ENCODE peak calls at places on chromosomes 2 and 18, in four cellular contexts. B is breast epithelium, Q is right cardiac atrium, U is cardiac muscle cell. G is an unnamed sample.
A peak's percentile ranks its signal among the peaks of the same experiment; 100 is the strongest.

GRCh38 chr2:206105038-206105437 is 19.1 kb upstream of the INO80D start:
- DNase-seq in Q (no peak), B (no peak), U (no peak), G (no peak)

GRCh38 chr2:112705576-112705975 is 15.2 kb upstream of the NT5DC4 start:
- DNase-seq in U (peak; percentile 34), B (peak; percentile 6), Q (no peak), G (no peak)

GRCh38 chr2:62577994-62578836 is 72.2 kb upstream of the TMEM17 start:
- DNase-seq in Q (no peak), U (peak; percentile 61), B (peak; percentile 23), G (no peak)

GRCh38 chr2:235521844-235522243 is 28.0 kb downstream of the AGAP1 start:
- DNase-seq in Q (no peak), U (peak; percentile 59), B (no peak), G (no peak)

GRCh38 chr2:43255249-43255960 is 29.0 kb upstream of the ZFP36L2 start:
- DNase-seq in B (no peak), U (no peak), Q (no peak), G (no peak)

GRCh38 chr18:75638223-75638596 is 210.7 kb upstream of the SMIM21 start:
- DNase-seq in Q (no peak), U (peak; percentile 78), B (no peak), G (no peak)

GRCh38 chr2:28736034-28736433 is 15.6 kb upstream of the PPP1CB start:
- DNase-seq in U (peak; percentile 49), B (peak; percentile 90), Q (peak; percentile 84), G (no peak)

GRCh38 chr2:172299741-172300140 is 127.6 kb upstream of the ITGA6 start:
- DNase-seq in U (peak; percentile 74), Q (peak; percentile 42), B (peak; percentile 75), G (no peak)

GRCh38 chr2:8857709-8858108 is 20.3 kb upstream of the KIDINS220 start:
- DNase-seq in U (no peak), B (no peak), Q (no peak), G (no peak)

GRCh38 chr2:227862227-227862740 is 9.1 kb upstream of the DAW1 start:
- DNase-seq in U (peak; percentile 87), B (no peak), Q (no peak), G (peak; percentile 32)

GRCh38 chr2:173412628-173413027 is 58.0 kb downstream of the CDCA7 start:
- DNase-seq in Q (no peak), B (no peak), U (peak; percentile 16), G (no peak)

GRCh38 chr2:109175350-109175678 is 46.3 kb downstream of the SH3RF3 start:
- DNase-seq in U (no peak), B (no peak), Q (no peak), G (no peak)

GRCh38 chr2:109176928-109177327 is 47.9 kb downstream of the SH3RF3 start:
- DNase-seq in B (no peak), Q (no peak), U (no peak), G (no peak)

GRCh38 chr2:109174214-109174613 is 45.2 kb downstream of the SH3RF3 start:
- DNase-seq in B (no peak), Q (no peak), U (no peak), G (no peak)

GRCh38 chr2:109174626-109175349 is 45.8 kb downstream of the SH3RF3 start:
- DNase-seq in B (no peak), U (no peak), Q (no peak), G (no peak)

GRCh38 chr2:109176489-109176888 is 47.5 kb downstream of the SH3RF3 start:
- DNase-seq in Q (no peak), U (no peak), B (no peak), G (no peak)
- H3K9me3 ChIP-seq in Q (no peaks in the 10 kb centered on the region), U (no peaks in the 10 kb centered on the region), B (no peaks in the 10 kb centered on the region), G (peaks cover 5% of the 10 kb centered on the region)

DNA sequence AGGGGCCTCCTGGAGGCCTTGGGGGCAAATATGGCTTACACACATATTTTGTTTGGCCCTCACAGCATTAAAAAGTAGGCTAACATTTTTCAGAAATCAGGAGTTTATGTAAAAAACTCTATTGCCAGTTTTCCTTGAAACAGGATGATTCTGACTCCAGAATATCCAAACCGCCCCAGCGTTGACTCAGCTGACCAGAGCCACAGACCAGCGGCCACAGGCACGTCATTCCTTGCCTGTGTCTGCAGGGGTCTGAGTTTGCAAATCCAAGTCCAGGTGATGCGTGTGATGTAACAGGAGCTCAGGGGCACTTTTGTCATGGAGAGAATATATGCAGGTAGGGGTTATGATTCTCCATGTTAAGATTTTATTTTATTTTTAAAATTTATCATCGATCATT is 79.4 kb upstream of the ALKAL2 start:
- DNase-seq in Q (no peak), B (no peak), U (no peak), G (no peak)
- H3K9me3 ChIP-seq in Q (no peaks in the 10 kb centered on the region), B (no peaks in the 10 kb centered on the region), U (no peaks in the 10 kb centered on the region), G (no peaks in the 10 kb centered on the region)

DNA sequence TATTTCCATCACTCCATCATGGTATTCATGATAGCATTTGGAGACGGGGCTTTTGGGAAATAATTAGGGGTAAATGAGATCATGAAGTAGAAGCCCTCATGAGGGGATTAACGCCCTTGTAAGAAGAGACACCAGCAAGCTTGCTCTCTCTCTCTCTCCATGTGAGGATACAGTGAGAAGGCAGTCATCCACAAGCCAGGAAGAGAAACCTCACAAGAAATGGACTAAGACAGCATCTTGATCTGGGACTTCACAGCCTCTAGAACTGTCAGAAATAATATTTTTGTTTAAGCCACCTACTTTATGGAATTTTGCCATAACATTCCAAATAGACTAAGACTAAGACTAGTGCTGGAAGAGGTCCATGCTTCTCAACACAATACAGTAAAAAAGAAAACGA is 464.6 kb upstream of the GCFC2 start:
- DNase-seq in Q (no peak), U (no peak), B (no peak), G (no peak)
- H3K9me3 ChIP-seq in Q (no peaks in the 10 kb centered on the region), U (no peaks in the 10 kb centered on the region), B (peaks cover 9% of the 10 kb centered on the region), G (no peaks in the 10 kb centered on the region)

GRCh38 chr2:121498731-121499130 is 31.9 kb upstream of the RNU4ATAC start:
- DNase-seq in B (no peak), Q (no peak), U (no peak), G (no peak)
- H3K9me3 ChIP-seq in B (no peaks in the 10 kb centered on the region), Q (no peaks in the 10 kb centered on the region), U (no peaks in the 10 kb centered on the region), G (no peaks in the 10 kb centered on the region)